ENCODE peak calls at places on chromosomes 5 and 9, in four cellular contexts. Y is RPMI7951, G is T-helper 9 cell, X is activated gamma-delta T cell treated with Interleukin-2 at 50 U/mL for 16 hours. N is an unnamed sample.

GRCh38 chr5:180344393-180344999 is 8.6 kb downstream of the GFPT2 start:
- DNase-seq in Y (no peak), G (no peak), X (no peak), N (no peak)

GRCh38 chr5:39671421-39672110 is 246.8 kb upstream of the DAB2 start:
- DNase-seq in Y (no peak), G (no peak), X (no peak), N (no peak)

GRCh38 chr5:112316006-112316405 is 103.1 kb downstream of the EPB41L4A start:
- DNase-seq in Y (no peak), G (no peak), X (no peak), N (no peak)

GRCh38 chr9:79655571-79655970 is 83.8 kb downstream of the TLE4 start:
- DNase-seq in Y (no peak), G (no peak), X (no peak), N (no peak)

GRCh38 chr5:143195496-143195895 is 208.0 kb downstream of the NR3C1 start:
- DNase-seq in Y (no peak), G (no peak), X (no peak), N (no peak)

GRCh38 chr5:109396965-109397364 is 12.8 kb downstream of the PJA2 start:
- DNase-seq in Y (no peak), G (no peak), X (no peak), N (no peak)

GRCh38 chr5:159783731-159784247 is 132.5 kb upstream of the ADRA1B start:
- DNase-seq in Y (no peak), G (no peak), X (no peak), N (no peak)

GRCh38 chr5:178327931-178328711 is 95.5 kb upstream of the PHYKPL start:
- DNase-seq in Y (no peak), G (no peak), X (no peak), N (no peak)

GRCh38 chr5:65811004-65811403 is 89.0 kb downstream of the NLN start:
- DNase-seq in Y (peak; percentile 26), G (no peak), X (no peak), N (no peak)

GRCh38 chr5:176608142-176608705 is 1.7 kb downstream of the GPRIN1 start:
- DNase-seq in Y (no peak), G (no peak), X (no peak), N (no peak)

GRCh38 chr9:127724012-127724411 is 8.1 kb downstream of the TTC16 start:
- DNase-seq in Y (no peak), G (no peak), X (no peak), N (no peak)

GRCh38 chr9:137315581-137316011 is 13.5 kb upstream of the NRARP start:
- DNase-seq in Y (no peak), G (no peak), X (no peak), N (no peak)

GRCh38 chr5:4413996-4414395 is 726.1 kb upstream of the ADAMTS16 start:
- DNase-seq in Y (no peak), G (no peak), X (no peak), N (no peak)

GRCh38 chr5:14946813-14947640 is 75.4 kb upstream of the ANKH start:
- DNase-seq in Y (peak; percentile 50), G (no peak), X (peak; percentile 31), N (peak; percentile 51)

GRCh38 chr5:156834916-156835315 is 15.2 kb upstream of the PPP1R2B start:
- DNase-seq in Y (no peak), G (no peak), X (no peak), N (no peak)

GRCh38 chr5:110414360-110414759 is 312.1 kb downstream of the TMEM232 start:
- DNase-seq in Y (no peak), G (no peak), X (no peak), N (no peak)

GRCh38 chr5:126535856-126536545 is 59.0 kb downstream of the ALDH7A1 start:
- DNase-seq in Y (no peak), G (no peak), X (no peak), N (no peak)

GRCh38 chr5:58454025-58454424 is 5.9 kb downstream of the PLK2 start:
- DNase-seq in Y (no peak), G (no peak), X (no peak), N (no peak)

GRCh38 chr5:87845734-87846133 is 422.9 kb downstream of the TMEM161B start:
- DNase-seq in Y (peak; percentile 33), G (no peak), X (no peak), N (no peak)

GRCh38 chr5:73897886-73898285 is 271.9 kb downstream of the ARHGEF28 start:
- DNase-seq in Y (peak; percentile 27), G (no peak), X (no peak), N (no peak)

GRCh38 chr5:163408311-163408923 is 29.0 kb upstream of the CCNG1 start:
- DNase-seq in Y (peak; percentile 51), G (peak; percentile 48), X (peak; percentile 58), N (peak; percentile 30)

GRCh38 chr5:50562694-50563093 is 103.7 kb upstream of the PARP8 start:
- DNase-seq in Y (no peak), G (no peak), X (no peak), N (no peak)

GRCh38 chr9:94855919-94856318 is 129.4 kb downstream of the AOPEP start:
- DNase-seq in Y (no peak), G (no peak), X (no peak), N (no peak)

N was measured in CD8-positive, alpha-beta memory T cell.